ENCODE peak calls at places on chromosomes 7 and 10, in four cellular contexts. B is HepG2, U is GM12878, G is SK-N-SH. Z is an unnamed sample.

GRCh38 chr7:158976468-158976848 is 120.1 kb downstream of the DYNC2I1 start:
- DNase-seq in B (peak; percentile 35), G (no peak), U (peak; percentile 31), Z (no peak)

GRCh38 chr10:100346765-100347567 is at the start of gene SCD:
- DNase-seq in B (peak; percentile 92), G (peak; percentile 93), U (peak; percentile 93), Z (peak; percentile 94)

GRCh38 chr10:3616880-3617279 is 168.1 kb downstream of the KLF6 start:
- DNase-seq in B (no peak), U (no peak), G (no peak), Z (no peak)

GRCh38 chr10:110610308-110610774 is 33.8 kb upstream of the RBM20 start:
- DNase-seq in G (peak; percentile 69), B (peak; percentile 44), U (peak; percentile 24), Z (peak; percentile 71)

GRCh38 chr10:89341136-89341535 is 13.3 kb downstream of the IFIT3 start:
- DNase-seq in U (no peak), B (no peak), G (no peak), Z (no peak)

GRCh38 chr7:32164341-32164996 is 94.3 kb upstream of the PDE1C start:
- DNase-seq in U (no peak), G (peak; percentile 12), B (peak; percentile 43), Z (peak; percentile 21)

GRCh38 chr10:131770946-131771633 is 129.7 kb upstream of the PPP2R2D start:
- DNase-seq in G (no peak), B (no peak), U (no peak), Z (no peak)

GRCh38 chr7:140196361-140197217 is 19.8 kb upstream of the KDM7A start:
- DNase-seq in B (no peak), G (no peak), U (no peak), Z (no peak)

GRCh38 chr7:133273221-133273620 is 20.3 kb downstream of the EXOC4 start:
- DNase-seq in G (no peak), B (no peak), U (no peak), Z (no peak)

GRCh38 chr7:285731-286130 is 4.2 kb upstream of the FOXL3 start:
- DNase-seq in U (no peak), B (no peak), G (no peak), Z (no peak)

GRCh38 chr7:34837826-34838225 is 179.8 kb downstream of the NPSR1 start:
- DNase-seq in G (no peak), B (no peak), U (no peak), Z (no peak)

GRCh38 chr7:64180989-64181388 is 26.0 kb upstream of the ZNF735 start:
- DNase-seq in G (peak; percentile 55), U (no peak), B (no peak), Z (peak; percentile 21)

GRCh38 chr7:84264341-84264740 is 69.8 kb upstream of the SEMA3A start:
- DNase-seq in B (no peak), U (no peak), G (peak; percentile 46), Z (no peak)

GRCh38 chr10:77609781-77610272 is 27.8 kb downstream of the KCNMA1 start:
- DNase-seq in U (peak; percentile 25), G (no peak), B (no peak), Z (no peak)

GRCh38 chr7:21454906-21455305 is 27.0 kb downstream of the SP4 start:
- DNase-seq in U (no peak), G (no peak), B (no peak), Z (no peak)

GRCh38 chr10:51073461-51074237 is 638 bp upstream of the PRKG1 start:
- DNase-seq in B (no peak), U (no peak), G (peak; percentile 65), Z (no peak)

GRCh38 chr10:95988702-95989101 is 54.7 kb upstream of the CCNJ start:
- DNase-seq in G (no peak), B (no peak), U (no peak), Z (no peak)

GRCh38 chr10:69086131-69086530 is 1.8 kb upstream of the SRGN start:
- DNase-seq in B (no peak), U (no peak), G (no peak), Z (peak; percentile 67)

GRCh38 chr10:122663516-122664130 is 36.0 kb downstream of the C10orf120 start:
- DNase-seq in U (no peak), B (no peak), G (no peak), Z (no peak)

GRCh38 chr7:141641876-141642275 is 60.1 kb downstream of the DENND11 start:
- DNase-seq in G (no peak), B (no peak), U (no peak), Z (no peak)

GRCh38 chr10:100175873-100176272 is 10.0 kb downstream of the ERLIN1 start:
- DNase-seq in U (no peak), B (no peak), G (no peak), Z (no peak)

GRCh38 chr10:6140141-6140841 is 51.5 kb downstream of the RBM17 start:
- DNase-seq in B (no peak), U (no peak), G (peak; percentile 31), Z (no peak)

GRCh38 chr10:77710759-77711682 is 73.4 kb upstream of the KCNMA1 start:
- DNase-seq in U (no peak), B (peak; percentile 5), G (peak; percentile 90), Z (peak; percentile 76)

GRCh38 chr7:16579216-16579615 is 52.6 kb downstream of the LRRC72 start:
- DNase-seq in B (no peak), G (no peak), U (no peak), Z (no peak)

GRCh38 chr10:43376046-43376635 is 4.7 kb downstream of the FXYD4 start:
- DNase-seq in U (no peak), B (no peak), G (no peak), Z (no peak)

GRCh38 chr10:118871244-118871865 is 116.6 kb upstream of the CACUL1 start:
- DNase-seq in G (no peak), U (no peak), B (no peak), Z (no peak)

GRCh38 chr10:118875087-118875486 is 120.3 kb upstream of the CACUL1 start:
- DNase-seq in B (no peak), U (no peak), G (no peak), Z (no peak)

GRCh38 chr10:118873080-118873737 is 118.4 kb upstream of the CACUL1 start:
- DNase-seq in U (no peak), B (no peak), G (no peak), Z (no peak)

GRCh38 chr10:118874171-118874570 is 119.4 kb upstream of the CACUL1 start:
- DNase-seq in U (no peak), G (no peak), B (no peak), Z (no peak)

GRCh38 chr10:118873738-118874105 is 119.0 kb upstream of the CACUL1 start:
- DNase-seq in B (no peak), U (no peak), G (no peak), Z (no peak)
- TF ChIP-seq FOXM1 in B (no peak), U (no peak), G (no peak), Z (no peak)

GRCh38 chr7:47382200-47382599 is 199.7 kb downstream of the TNS3 start:
- DNase-seq in G (no peak), B (no peak), U (no peak), Z (no peak)

GRCh38 chr7:47379629-47380324 is 202.1 kb downstream of the TNS3 start:
- DNase-seq in G (peak; percentile 52), B (no peak), U (no peak), Z (no peak)

GRCh38 chr7:47378728-47379395 is 203.0 kb downstream of the TNS3 start:
- DNase-seq in B (no peak), G (no peak), U (no peak), Z (no peak)

GRCh38 chr7:47381132-47381495 is 200.8 kb downstream of the TNS3 start:
- DNase-seq in G (no peak), B (no peak), U (no peak), Z (no peak)

DNA sequence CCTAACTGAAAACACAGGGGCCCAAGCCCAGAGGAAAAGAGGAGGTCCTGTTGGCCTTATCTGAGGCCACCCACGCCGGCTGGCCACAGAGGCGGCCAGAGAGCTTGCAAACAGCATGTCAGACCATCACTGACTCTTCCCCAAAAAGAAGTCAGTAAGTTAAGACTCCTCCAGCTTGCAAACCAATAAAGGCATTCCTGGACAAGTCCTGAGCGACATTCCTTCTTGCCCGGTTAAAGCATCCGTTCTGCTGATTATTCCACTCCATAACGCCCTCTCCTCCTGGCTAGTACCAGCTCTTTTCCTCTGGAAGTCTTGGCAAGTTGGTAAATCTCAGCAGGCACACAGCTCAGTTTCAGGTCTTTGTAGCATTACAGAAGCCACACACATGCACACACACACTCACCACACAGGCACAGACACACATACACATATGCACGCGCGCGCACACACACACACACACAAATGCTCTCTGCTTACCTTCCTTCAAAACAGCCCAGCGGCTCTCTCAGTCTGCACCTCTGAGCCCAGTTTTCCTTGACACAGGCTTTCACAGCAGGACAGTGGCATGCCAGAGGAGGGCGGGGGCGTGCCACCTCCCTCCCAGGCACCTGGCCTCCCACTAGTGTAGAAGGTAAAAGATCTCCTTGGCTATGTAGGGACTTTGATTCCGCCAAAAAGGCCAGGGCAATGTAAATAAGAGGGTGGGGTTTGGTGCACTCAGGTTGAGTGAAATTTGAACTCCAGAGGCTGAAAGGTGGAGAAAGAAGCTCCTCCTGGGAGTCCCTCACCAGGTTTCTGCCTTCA is 201.4 kb downstream of the TNS3 start:
- DNase-seq in G (no peak), B (peak; percentile 48), U (no peak), Z (no peak)
- TF ChIP-seq GABPA in G (no peak), B (no peak), U (no peak), Z (no peak)

GRCh38 chr7:112069879-112070321 is 136.3 kb downstream of the DOCK4 start:
- DNase-seq in B (no peak), G (no peak), U (no peak), Z (no peak)
- TF ChIP-seq FOXM1 in B (no peak), G (no peak), U (no peak), Z (no peak)

GRCh38 chr10:104247513-104248146 is 7.1 kb upstream of the GSTO1 start:
- DNase-seq in G (no peak), B (no peak), U (no peak), Z (no peak)

GRCh38 chr10:104243567-104243966 is 11.1 kb upstream of the GSTO1 start:
- DNase-seq in U (no peak), B (peak; percentile 33), G (no peak), Z (no peak)

GRCh38 chr10:104245066-104245632 is 9.5 kb upstream of the GSTO1 start:
- DNase-seq in B (no peak), G (no peak), U (no peak), Z (no peak)

GRCh38 chr10:104242545-104242944 is 10.4 kb upstream of the CFAP43 start:
- DNase-seq in G (no peak), U (no peak), B (no peak), Z (no peak)

GRCh38 chr10:104246981-104247380 is 7.7 kb upstream of the GSTO1 start:
- DNase-seq in U (no peak), B (no peak), G (no peak), Z (no peak)
- TF ChIP-seq GABPA in U (no peak), B (no peak), G (no peak), Z (no peak)